ENCODE peak calls at places on chromosomes 7 and 10, in ten cellular contexts. R is T-helper 1 cell; C is stimulated activated CD4-positive, alpha-beta T cell treated with anti-CD3 and anti-CD28 coated beads, Interleukin-2, amount 100 ng/mL, for 48 hours; V is Peyer's patch; W is AG08396; D is NCI-H69; G is heart right ventricle; Q is hepatocyte; H is kidney; E is AG09309. U is an unnamed sample.

GRCh38 chr10:69348824-69349541 is 67.7 kb downstream of the TACR2 start:
- DNase-seq in E (peak; percentile 82), G (no peak), W (peak; percentile 78), Q (no peak), R (no peak), H (no peak), V (no peak), D (peak; percentile 94), C (no peak), U (peak; percentile 90)

GRCh38 chr7:140230862-140231778 is 54.3 kb upstream of the KDM7A start:
- DNase-seq in H (peak; percentile 84), G (peak; percentile 39), V (peak; percentile 87), C (peak; percentile 52), Q (peak; percentile 42), W (peak; percentile 58), R (peak; percentile 79), E (no peak), D (peak; percentile 88), U (peak; percentile 46)

GRCh38 chr7:43906327-43907010 is at the start of gene URGCP:
- DNase-seq in R (peak; percentile 31), Q (peak; percentile 78), G (peak; percentile 71), W (peak; percentile 89), V (peak; percentile 66), E (no peak), H (peak; percentile 88), D (peak; percentile 83), C (peak; percentile 38), U (peak; percentile 51)

GRCh38 chr7:1720325-1720724 is 50.2 kb downstream of the ELFN1 start:
- DNase-seq in C (no peak), E (no peak), R (no peak), V (no peak), H (peak; percentile 15), G (no peak), W (no peak), D (peak; percentile 65), Q (no peak), U (no peak)

GRCh38 chr7:139727151-139727705 is 50.6 kb downstream of the HIPK2 start:
- DNase-seq in W (no peak), G (no peak), Q (no peak), E (peak; percentile 18), C (no peak), R (no peak), V (peak; percentile 24), D (peak; percentile 80), H (no peak), U (peak; percentile 46)

GRCh38 chr10:3071405-3072198 is 4.3 kb downstream of the PFKP start:
- DNase-seq in W (peak; percentile 81), G (no peak), E (no peak), C (peak; percentile 30), V (peak; percentile 64), Q (no peak), D (no peak), R (peak; percentile 67), H (no peak), U (no peak)

GRCh38 chr7:135562720-135563119 is 5.0 kb downstream of the NUP205 start:
- DNase-seq in C (no peak), G (no peak), D (no peak), H (no peak), R (no peak), Q (peak; percentile 17), W (no peak), E (no peak), V (no peak), U (no peak)

GRCh38 chr7:107951896-107952295 is 51.1 kb downstream of the LAMB1 start:
- DNase-seq in R (no peak), C (no peak), G (no peak), V (no peak), E (no peak), Q (no peak), D (no peak), H (no peak), W (no peak), U (no peak)

GRCh38 chr10:89706011-89706410 is 4.6 kb downstream of the KIF20B start:
- DNase-seq in D (no peak), Q (no peak), C (no peak), E (no peak), W (no peak), R (no peak), G (no peak), V (no peak), H (no peak), U (peak; percentile 31)

GRCh38 chr10:75487087-75487784 is 55.8 kb downstream of the LRMDA start:
- DNase-seq in G (no peak), H (no peak), C (no peak), E (no peak), Q (no peak), W (no peak), V (no peak), D (no peak), R (no peak), U (no peak)

GRCh38 chr7:11272352-11272751 is 298.7 kb downstream of the PHF14 start:
- DNase-seq in D (no peak), V (no peak), H (no peak), Q (no peak), W (no peak), R (no peak), C (no peak), E (no peak), G (no peak), U (no peak)

GRCh38 chr10:6461961-6462360 is 118.1 kb downstream of the PRKCQ start:
- DNase-seq in C (no peak), G (no peak), R (no peak), H (no peak), Q (no peak), E (no peak), D (no peak), W (no peak), V (no peak), U (no peak)

GRCh38 chr7:13879994-13880686 is 109.3 kb downstream of the ETV1 start:
- DNase-seq in E (peak; percentile 11), C (no peak), G (no peak), Q (no peak), V (no peak), D (no peak), W (peak; percentile 28), H (no peak), R (no peak), U (no peak)

GRCh38 chr10:68043030-68043429 is 32.1 kb downstream of the HERC4 start:
- DNase-seq in D (no peak), V (no peak), G (no peak), Q (no peak), R (no peak), W (no peak), H (no peak), C (no peak), E (no peak), U (no peak)

GRCh38 chr7:27167170-27167505 is 1.8 kb upstream of the HOXA9 start:
- DNase-seq in G (no peak), E (no peak), R (no peak), Q (no peak), V (no peak), W (no peak), H (peak; percentile 85), D (peak; percentile 71), C (no peak), U (no peak)

GRCh38 chr7:121510858-121511482 is 114.9 kb upstream of the FAM3C start:
- DNase-seq in G (no peak), C (no peak), W (no peak), R (no peak), Q (peak; percentile 58), V (no peak), H (no peak), E (no peak), D (peak; percentile 64), U (no peak)

GRCh38 chr7:110839866-110840265 is 251.1 kb upstream of the LRRN3 start:
- DNase-seq in C (no peak), R (no peak), Q (peak; percentile 57), E (no peak), G (no peak), D (peak; percentile 98), V (no peak), W (no peak), H (no peak), U (peak; percentile 38)

GRCh38 chr7:97116308-97116707 is 1.2 kb upstream of the SDHAF3 start:
- DNase-seq in G (no peak), H (no peak), V (no peak), C (no peak), E (no peak), W (no peak), R (no peak), D (no peak), Q (peak; percentile 29), U (no peak)

U was measured in cardiac muscle cell.